ENCODE peak calls at places on chromosomes 6 and 20, in five cellular contexts. One of them, this sample, is unnamed.
A peak's percentile ranks its signal among the peaks of the same experiment; 100 is the strongest.

GRCh38 chr20:35134472-35134871 is 12.7 kb downstream of the EDEM2 start:
- DNase-seq in A549: no peak
- DNase-seq in HepG2: no peak
- DNase-seq in H1: no peak
- DNase-seq in IMR-90: no peak
- DNase-seq in this sample: no peak

GRCh38 chr20:15162061-15162740 is 824.8 kb upstream of the FLRT3 start:
- DNase-seq in A549: no peak
- DNase-seq in HepG2: no peak
- DNase-seq in H1: no peak
- DNase-seq in IMR-90: no peak
- DNase-seq in this sample: no peak

GRCh38 chr6:50837589-50838445 is 19.1 kb downstream of the TFAP2B start:
- DNase-seq in A549: no peak
- DNase-seq in HepG2: peak; percentile 7
- DNase-seq in H1: no peak
- DNase-seq in IMR-90: no peak
- DNase-seq in this sample: no peak

GRCh38 chr6:47587503-47587902 is 109.9 kb downstream of the CD2AP start:
- DNase-seq in A549: no peak
- DNase-seq in HepG2: no peak
- DNase-seq in H1: no peak
- DNase-seq in IMR-90: peak; percentile 45
- DNase-seq in this sample: no peak

GRCh38 chr6:130574146-130574545 is 208.3 kb downstream of the TMEM200A start:
- DNase-seq in A549: no peak
- DNase-seq in HepG2: no peak
- DNase-seq in H1: no peak
- DNase-seq in IMR-90: no peak
- DNase-seq in this sample: no peak

GRCh38 chr6:129544892-129545612 is 164.9 kb downstream of the ARHGAP18 start:
- DNase-seq in A549: no peak
- DNase-seq in HepG2: no peak
- DNase-seq in H1: no peak
- DNase-seq in IMR-90: no peak
- DNase-seq in this sample: no peak

GRCh38 chr6:111759836-111760785 is 113.1 kb downstream of the FYN start:
- DNase-seq in A549: no peak
- DNase-seq in HepG2: no peak
- DNase-seq in H1: no peak
- DNase-seq in IMR-90: peak; percentile 97
- DNase-seq in this sample: no peak

GRCh38 chr6:45724511-45724910 is 291.1 kb downstream of the CLIC5 start:
- DNase-seq in A549: no peak
- DNase-seq in HepG2: no peak
- DNase-seq in H1: no peak
- DNase-seq in IMR-90: peak; percentile 84
- DNase-seq in this sample: peak; percentile 26

GRCh38 chr20:43662943-43663655 is 3.8 kb upstream of the MYBL2 start:
- DNase-seq in A549: no peak
- DNase-seq in HepG2: no peak
- DNase-seq in H1: no peak
- DNase-seq in IMR-90: peak; percentile 34
- DNase-seq in this sample: no peak

GRCh38 chr20:63006611-63007471 is at the start of gene BHLHE23:
- DNase-seq in A549: no peak
- DNase-seq in HepG2: no peak
- DNase-seq in H1: peak; percentile 75
- DNase-seq in IMR-90: no peak
- DNase-seq in this sample: no peak

GRCh38 chr6:136790411-136791295 is 1.6 kb downstream of the MAP3K5 start:
- DNase-seq in A549: no peak
- DNase-seq in HepG2: no peak
- DNase-seq in H1: no peak
- DNase-seq in IMR-90: no peak
- DNase-seq in this sample: no peak

GRCh38 chr6:138988469-138988834 is 399 bp upstream of the REPS1 start:
- DNase-seq in A549: no peak
- DNase-seq in HepG2: peak; percentile 45
- DNase-seq in H1: no peak
- DNase-seq in IMR-90: peak; percentile 4
- DNase-seq in this sample: no peak

GRCh38 chr6:109051301-109051700 is 43.3 kb downstream of the SESN1 start:
- DNase-seq in A549: no peak
- DNase-seq in HepG2: peak; percentile 56
- DNase-seq in H1: no peak
- DNase-seq in IMR-90: peak; percentile 55
- DNase-seq in this sample: no peak

GRCh38 chr6:147675281-147675680 is 166.8 kb downstream of the SAMD5 start:
- DNase-seq in A549: no peak
- DNase-seq in HepG2: no peak
- DNase-seq in H1: no peak
- DNase-seq in IMR-90: peak; percentile 89
- DNase-seq in this sample: no peak

GRCh38 chr6:67369679-67370078 is 1265.4 kb upstream of the ADGRB3 start:
- DNase-seq in A549: no peak
- DNase-seq in HepG2: no peak
- DNase-seq in H1: no peak
- DNase-seq in IMR-90: no peak
- DNase-seq in this sample: no peak
- TF ChIP-seq RAD21 in A549: no peak
- TF ChIP-seq RAD21 in HepG2: no peak
- TF ChIP-seq RAD21 in H1: no peak
- TF ChIP-seq RAD21 in IMR-90: no peak
- TF ChIP-seq RAD21 in this sample: no peak

GRCh38 chr20:58228484-58229197 is at the start of gene ANKRD60:
- DNase-seq in A549: no peak
- DNase-seq in HepG2: no peak
- DNase-seq in H1: peak; percentile 82
- DNase-seq in IMR-90: peak; percentile 73
- DNase-seq in this sample: no peak
- TF ChIP-seq RAD21 in A549: no peak
- TF ChIP-seq RAD21 in HepG2: no peak
- TF ChIP-seq RAD21 in H1: no peak
- TF ChIP-seq RAD21 in IMR-90: no peak
- TF ChIP-seq RAD21 in this sample: no peak

DNA sequence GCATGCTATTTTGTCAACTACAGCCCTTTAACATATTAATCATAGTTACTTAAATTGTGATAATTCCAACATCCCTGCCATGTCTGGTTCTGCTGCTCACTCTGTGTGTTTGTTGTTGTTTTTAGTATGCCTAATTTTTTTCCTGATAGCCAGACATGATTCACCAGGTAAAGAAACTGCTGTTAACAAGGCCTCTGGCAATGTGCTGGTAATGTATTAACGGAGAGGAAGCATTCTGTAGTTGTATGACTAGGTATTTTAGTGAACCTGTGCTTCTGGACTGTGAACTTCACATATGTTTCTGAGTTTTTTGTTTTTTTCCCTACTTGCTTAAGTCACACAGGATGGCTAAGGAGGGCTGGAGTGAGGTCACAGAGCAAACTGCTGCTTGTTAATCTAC is 4.8 kb downstream of the DYNLT2 start:
- DNase-seq in A549: no peak
- DNase-seq in HepG2: no peak
- DNase-seq in H1: no peak
- DNase-seq in IMR-90: no peak
- DNase-seq in this sample: no peak
- TF ChIP-seq RAD21 in A549: no peak
- TF ChIP-seq RAD21 in HepG2: no peak
- TF ChIP-seq RAD21 in H1: no peak
- TF ChIP-seq RAD21 in IMR-90: no peak
- TF ChIP-seq RAD21 in this sample: no peak

GRCh38 chr6:166565084-166565651 is 21.3 kb downstream of the RAMACL start:
- DNase-seq in A549: no peak
- DNase-seq in HepG2: no peak
- DNase-seq in H1: no peak
- DNase-seq in IMR-90: no peak
- DNase-seq in this sample: no peak
- TF ChIP-seq RAD21 in A549: no peak
- TF ChIP-seq RAD21 in HepG2: no peak
- TF ChIP-seq RAD21 in H1: no peak
- TF ChIP-seq RAD21 in IMR-90: no peak
- TF ChIP-seq RAD21 in this sample: no peak

GRCh38 chr20:36402708-36403107 is 96.6 kb downstream of the DLGAP4 start:
- DNase-seq in A549: no peak
- DNase-seq in HepG2: no peak
- DNase-seq in H1: no peak
- DNase-seq in IMR-90: no peak
- DNase-seq in this sample: no peak

GRCh38 chr20:36407196-36407733 is 101.1 kb downstream of the DLGAP4 start:
- DNase-seq in A549: no peak
- DNase-seq in HepG2: no peak
- DNase-seq in H1: no peak
- DNase-seq in IMR-90: peak; percentile 24
- DNase-seq in this sample: no peak

GRCh38 chr20:36405255-36405654 is 99.1 kb downstream of the DLGAP4 start:
- DNase-seq in A549: no peak
- DNase-seq in HepG2: no peak
- DNase-seq in H1: no peak
- DNase-seq in IMR-90: peak; percentile 13
- DNase-seq in this sample: no peak

GRCh38 chr20:36404435-36404978 is 98.4 kb downstream of the DLGAP4 start:
- DNase-seq in A549: no peak
- DNase-seq in HepG2: no peak
- DNase-seq in H1: no peak
- DNase-seq in IMR-90: no peak
- DNase-seq in this sample: no peak

GRCh38 chr20:36408219-36408618 is 102.1 kb downstream of the DLGAP4 start:
- DNase-seq in A549: no peak
- DNase-seq in HepG2: peak; percentile 26
- DNase-seq in H1: no peak
- DNase-seq in IMR-90: peak; percentile 28
- DNase-seq in this sample: no peak
- TF ChIP-seq RAD21 in A549: no peak
- TF ChIP-seq RAD21 in HepG2: no peak
- TF ChIP-seq RAD21 in H1: no peak
- TF ChIP-seq RAD21 in IMR-90: no peak
- TF ChIP-seq RAD21 in this sample: no peak